ENCODE peak calls at places on chromosomes 7 and 10, in eight cellular contexts. Z, K, F, B, L, U, H and G are unnamed samples.

GRCh38 chr10:72954596-72955569 is at the start of gene PLA2G12B:
- DNase-seq in Z (no peak), K (no peak), F (no peak), B (no peak), L (no peak), U (no peak), H (peak; percentile 60), G (no peak)

GRCh38 chr7:27670676-27671075 is 8.0 kb upstream of the HIBADH start:
- DNase-seq in Z (no peak), K (no peak), F (no peak), B (no peak), L (no peak), U (no peak), H (no peak), G (no peak)

GRCh38 chr10:104197364-104197763 is 34.8 kb downstream of the CFAP43 start:
- DNase-seq in Z (no peak), K (no peak), F (peak; percentile 13), B (no peak), L (no peak), U (no peak), H (no peak), G (no peak)

GRCh38 chr10:131206136-131206995 is 105.2 kb downstream of the TCERG1L start:
- DNase-seq in Z (peak; percentile 17), K (no peak), F (no peak), B (no peak), L (no peak), U (no peak), H (no peak), G (no peak)

GRCh38 chr7:137151056-137151731 is 192.3 kb downstream of the PTN start:
- DNase-seq in Z (no peak), K (no peak), F (no peak), B (peak; percentile 94), L (no peak), U (no peak), H (no peak), G (no peak)

GRCh38 chr7:83697814-83698530 is 49.0 kb upstream of the SEMA3E start:
- DNase-seq in Z (no peak), K (no peak), F (no peak), B (peak; percentile 2), L (no peak), U (no peak), H (no peak), G (no peak)

GRCh38 chr7:44104880-44105771 is 981 bp downstream of the AEBP1 start:
- DNase-seq in Z (peak; percentile 59), K (no peak), F (no peak), B (peak; percentile 46), L (no peak), U (no peak), H (no peak), G (peak; percentile 62)

GRCh38 chr7:16933296-16934248 is 51.8 kb upstream of the AGR3 start:
- DNase-seq in Z (no peak), K (peak; percentile 10), F (no peak), B (no peak), L (no peak), U (no peak), H (no peak), G (no peak)

GRCh38 chr7:110797656-110798055 is 293.3 kb upstream of the LRRN3 start:
- DNase-seq in Z (no peak), K (no peak), F (no peak), B (no peak), L (no peak), U (no peak), H (no peak), G (no peak)

GRCh38 chr10:69918036-69918435 is 116.3 kb downstream of the COL13A1 start:
- DNase-seq in Z (no peak), K (no peak), F (no peak), B (no peak), L (no peak), U (no peak), H (no peak), G (no peak)

GRCh38 chr7:150401861-150402631 is 22.9 kb downstream of the ZNF775 start:
- DNase-seq in Z (no peak), K (no peak), F (no peak), B (no peak), L (no peak), U (no peak), H (no peak), G (no peak)

GRCh38 chr10:91672021-91672608 is 39.2 kb upstream of the PPP1R3C start:
- DNase-seq in Z (no peak), K (no peak), F (no peak), B (peak; percentile 82), L (no peak), U (no peak), H (no peak), G (no peak)

GRCh38 chr7:23544913-23545354 is 13.2 kb upstream of the TRA2A start:
- DNase-seq in Z (no peak), K (peak; percentile 78), F (peak; percentile 69), B (peak; percentile 44), L (no peak), U (peak; percentile 65), H (no peak), G (no peak)

GRCh38 chr7:34762769-34763168 is 104.8 kb downstream of the NPSR1 start:
- DNase-seq in Z (no peak), K (no peak), F (no peak), B (peak; percentile 0), L (no peak), U (no peak), H (no peak), G (no peak)

GRCh38 chr10:27223964-27224363 is 16.6 kb downstream of the ACBD5 start:
- DNase-seq in Z (no peak), K (peak; percentile 56), F (no peak), B (peak; percentile 26), L (no peak), U (peak; percentile 73), H (peak; percentile 42), G (no peak)

GRCh38 chr10:13960603-13961002 is 370.1 kb downstream of the FRMD4A start:
- DNase-seq in Z (no peak), K (no peak), F (no peak), B (no peak), L (no peak), U (no peak), H (no peak), G (no peak)

GRCh38 chr10:84395581-84395980 is 67.2 kb downstream of the CCSER2 start:
- DNase-seq in Z (no peak), K (no peak), F (no peak), B (no peak), L (no peak), U (no peak), H (no peak), G (no peak)

GRCh38 chr10:102198027-102198426 is 28.1 kb upstream of the ELOVL3 start:
- DNase-seq in Z (no peak), K (no peak), F (no peak), B (no peak), L (no peak), U (peak; percentile 54), H (no peak), G (no peak)

GRCh38 chr10:118032564-118032963 is 14.2 kb downstream of the RAB11FIP2 start:
- DNase-seq in Z (no peak), K (no peak), F (no peak), B (no peak), L (no peak), U (no peak), H (no peak), G (no peak)

GRCh38 chr10:74558403-74558802 is 268.0 kb upstream of the KAT6B start:
- DNase-seq in Z (no peak), K (peak; percentile 9), F (no peak), B (no peak), L (no peak), U (no peak), H (no peak), G (no peak)

GRCh38 chr7:95690367-95690947 is 81.9 kb upstream of the DYNC1I1 start:
- DNase-seq in Z (no peak), K (peak; percentile 54), F (peak; percentile 52), B (peak; percentile 41), L (no peak), U (peak; percentile 73), H (peak; percentile 32), G (no peak)

GRCh38 chr10:129756912-129757861 is 206.9 kb downstream of the EBF3 start:
- DNase-seq in Z (no peak), K (no peak), F (no peak), B (no peak), L (peak; percentile 65), U (no peak), H (no peak), G (no peak)
- H3K4me3 ChIP-seq in Z (peak overlapping the region; percentile 48), K (no peak overlapping the region), F (no peak overlapping the region), B (no peak overlapping the region), L (no peak overlapping the region), U (no peak overlapping the region), H (no peak overlapping the region), G (no peak overlapping the region)

DNA sequence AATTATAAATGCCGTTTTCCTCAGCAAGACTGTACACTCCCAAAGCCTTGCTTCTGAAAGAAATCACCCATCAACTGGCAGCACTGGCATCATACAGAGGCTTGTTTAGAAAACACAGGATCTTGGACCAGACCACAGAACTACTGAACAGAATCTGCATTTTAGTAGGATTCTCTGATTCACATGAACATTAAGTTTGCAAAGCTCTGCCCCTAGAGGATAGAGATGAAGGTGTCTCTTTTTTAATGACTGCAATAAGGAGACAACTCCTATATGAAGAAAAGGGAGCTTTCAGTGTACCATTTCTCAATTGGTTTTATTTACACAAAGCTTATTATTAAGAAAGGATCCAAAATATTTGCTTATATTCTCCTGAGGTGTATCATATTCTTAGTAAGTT is 172.7 kb downstream of the AGMO start:
- DNase-seq in Z (no peak), K (no peak), F (no peak), B (no peak), L (no peak), U (no peak), H (no peak), G (no peak)
- TF ChIP-seq CTCF in Z (no peak), K (no peak), F (peak; percentile 42), B (no peak), L (no peak), U (no peak), H (no peak), G (no peak)

DNA sequence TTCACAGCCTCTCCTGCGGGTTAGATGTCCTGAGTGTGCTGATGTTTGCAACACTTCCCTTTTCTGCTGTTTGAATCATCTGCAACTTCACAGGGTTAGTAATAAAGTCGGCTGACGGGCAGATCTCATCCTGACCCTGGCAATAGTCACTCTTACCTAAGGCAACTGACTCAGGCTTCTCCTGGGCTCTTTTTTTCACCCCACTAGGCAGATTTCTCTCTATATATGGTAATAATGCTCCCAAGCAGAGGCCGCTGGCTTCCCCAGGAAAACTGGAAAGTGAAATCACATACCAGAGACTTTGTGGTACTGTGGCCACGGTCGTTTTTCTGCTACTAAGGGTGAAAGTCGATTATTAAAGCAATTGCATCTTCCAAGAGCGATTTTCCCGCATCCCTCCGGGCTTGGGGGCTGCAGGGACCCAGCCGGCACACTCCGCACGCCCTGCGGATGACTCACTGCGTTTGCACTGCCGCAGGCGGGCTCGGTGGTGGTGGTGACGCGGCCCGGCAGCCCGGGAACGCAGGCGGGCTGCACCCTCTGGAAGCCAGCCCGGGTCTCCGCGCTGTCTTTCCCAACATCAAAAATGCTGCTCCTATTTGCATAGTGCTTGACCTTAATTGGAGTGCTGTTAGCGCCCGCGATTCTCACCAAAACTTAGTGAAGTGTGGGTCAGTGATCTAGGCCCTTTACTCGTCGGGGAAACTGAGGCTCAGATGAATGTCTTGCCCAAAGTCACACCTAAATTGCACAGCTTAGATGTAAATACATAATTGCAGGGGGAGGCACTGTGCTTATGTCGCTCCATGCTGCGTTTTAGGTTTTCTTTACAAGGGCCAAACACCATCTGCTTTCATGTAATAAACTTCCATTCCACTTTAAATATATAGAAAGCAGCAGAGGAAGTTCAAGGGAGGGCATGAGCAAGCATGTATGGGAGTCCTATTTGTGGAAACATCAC is 47.6 kb upstream of the ITGB1 start:
- DNase-seq in Z (peak; percentile 86), K (peak; percentile 44), F (peak; percentile 89), B (peak; percentile 98), L (peak; percentile 49), U (peak; percentile 97), H (peak; percentile 67), G (peak; percentile 97)
- H3K4me3 ChIP-seq in Z (peak overlapping the region; percentile 67), K (peak overlapping the region; percentile 51), F (peak overlapping the region; percentile 51), B (peak overlapping the region; percentile 54), L (peak overlapping the region; percentile 30), U (peak overlapping the region; percentile 26), H (peak overlapping the region; percentile 35), G (peak overlapping the region; percentile 27)

GRCh38 chr7:155371884-155372781 is 74.5 kb downstream of the INSIG1 start:
- DNase-seq in Z (peak; percentile 40), K (peak; percentile 32), F (no peak), B (no peak), L (no peak), U (peak; percentile 29), H (no peak), G (no peak)
- TF ChIP-seq CTCF in Z (peak; percentile 54), K (peak; percentile 39), F (peak; percentile 66), B (peak; percentile 29), L (peak; percentile 29), U (peak; percentile 75), H (peak; percentile 19), G (no peak)